ENCODE peak calls at places on chromosomes 2 and 18, in six cellular contexts. One of them, this sample, is unnamed.

GRCh38 chr2:231364961-231365810 is 30.3 kb upstream of the B3GNT7 start:
- DNase-seq in activated CD4-positive, alpha-beta T cell treated with anti-CD3 and anti-CD28 coated beads for 36 hours: no peak
- DNase-seq in bronchial epithelial cell: peak
- DNase-seq in HTR-8/SVneo: peak
- DNase-seq in amniotic stem cell: peak
- DNase-seq in GOT3: peak
- DNase-seq in this sample: no peak

GRCh38 chr2:241804326-241805276 is 4.4 kb upstream of the NEU4 start:
- DNase-seq in GOT3: no peak
- DNase-seq in bronchial epithelial cell: no peak
- DNase-seq in activated CD4-positive, alpha-beta T cell treated with anti-CD3 and anti-CD28 coated beads for 36 hours: peak
- DNase-seq in amniotic stem cell: no peak
- DNase-seq in HTR-8/SVneo: no peak
- DNase-seq in this sample: no peak

GRCh38 chr2:1613731-1614354 is 130.5 kb downstream of the PXDN start:
- DNase-seq in amniotic stem cell: no peak
- DNase-seq in bronchial epithelial cell: peak
- DNase-seq in activated CD4-positive, alpha-beta T cell treated with anti-CD3 and anti-CD28 coated beads for 36 hours: no peak
- DNase-seq in GOT3: peak
- DNase-seq in HTR-8/SVneo: no peak
- DNase-seq in this sample: no peak

GRCh38 chr2:22885245-22885644 is 499.7 kb upstream of the KLHL29 start:
- DNase-seq in HTR-8/SVneo: no peak
- DNase-seq in bronchial epithelial cell: no peak
- DNase-seq in activated CD4-positive, alpha-beta T cell treated with anti-CD3 and anti-CD28 coated beads for 36 hours: no peak
- DNase-seq in amniotic stem cell: no peak
- DNase-seq in GOT3: no peak
- DNase-seq in this sample: no peak

GRCh38 chr2:136242100-136242499 is 124.2 kb upstream of the CXCR4 start:
- DNase-seq in activated CD4-positive, alpha-beta T cell treated with anti-CD3 and anti-CD28 coated beads for 36 hours: no peak
- DNase-seq in HTR-8/SVneo: no peak
- DNase-seq in bronchial epithelial cell: no peak
- DNase-seq in amniotic stem cell: no peak
- DNase-seq in GOT3: no peak
- DNase-seq in this sample: no peak

GRCh38 chr2:63594622-63595021 is 5.9 kb downstream of the MDH1 start:
- DNase-seq in amniotic stem cell: no peak
- DNase-seq in GOT3: no peak
- DNase-seq in activated CD4-positive, alpha-beta T cell treated with anti-CD3 and anti-CD28 coated beads for 36 hours: no peak
- DNase-seq in HTR-8/SVneo: no peak
- DNase-seq in bronchial epithelial cell: peak
- DNase-seq in this sample: no peak

GRCh38 chr18:69757733-69758132 is 189.9 kb downstream of the CD226 start:
- DNase-seq in HTR-8/SVneo: no peak
- DNase-seq in GOT3: no peak
- DNase-seq in amniotic stem cell: no peak
- DNase-seq in activated CD4-positive, alpha-beta T cell treated with anti-CD3 and anti-CD28 coated beads for 36 hours: no peak
- DNase-seq in bronchial epithelial cell: peak
- DNase-seq in this sample: no peak

GRCh38 chr18:58953627-58954026 is 89.0 kb downstream of the ZNF532 start:
- DNase-seq in GOT3: no peak
- DNase-seq in bronchial epithelial cell: no peak
- DNase-seq in activated CD4-positive, alpha-beta T cell treated with anti-CD3 and anti-CD28 coated beads for 36 hours: no peak
- DNase-seq in HTR-8/SVneo: no peak
- DNase-seq in amniotic stem cell: no peak
- DNase-seq in this sample: no peak

GRCh38 chr18:48161201-48161910 is 230.9 kb upstream of the SMAD2 start:
- DNase-seq in HTR-8/SVneo: peak
- DNase-seq in amniotic stem cell: peak
- DNase-seq in activated CD4-positive, alpha-beta T cell treated with anti-CD3 and anti-CD28 coated beads for 36 hours: peak
- DNase-seq in GOT3: peak
- DNase-seq in bronchial epithelial cell: peak
- DNase-seq in this sample: no peak

GRCh38 chr2:120736955-120737801 is 1.5 kb downstream of the GLI2 start:
- DNase-seq in activated CD4-positive, alpha-beta T cell treated with anti-CD3 and anti-CD28 coated beads for 36 hours: peak
- DNase-seq in amniotic stem cell: peak
- DNase-seq in HTR-8/SVneo: peak
- DNase-seq in GOT3: no peak
- DNase-seq in bronchial epithelial cell: no peak
- DNase-seq in this sample: no peak

GRCh38 chr2:49770919-49771318 is 616.6 kb upstream of the FSHR start:
- DNase-seq in amniotic stem cell: no peak
- DNase-seq in bronchial epithelial cell: peak
- DNase-seq in HTR-8/SVneo: no peak
- DNase-seq in activated CD4-positive, alpha-beta T cell treated with anti-CD3 and anti-CD28 coated beads for 36 hours: peak
- DNase-seq in GOT3: no peak
- DNase-seq in this sample: no peak

GRCh38 chr2:455046-455705 is 167.3 kb upstream of the ALKAL2 start:
- DNase-seq in bronchial epithelial cell: no peak
- DNase-seq in GOT3: no peak
- DNase-seq in HTR-8/SVneo: no peak
- DNase-seq in amniotic stem cell: no peak
- DNase-seq in activated CD4-positive, alpha-beta T cell treated with anti-CD3 and anti-CD28 coated beads for 36 hours: no peak
- DNase-seq in this sample: no peak

GRCh38 chr2:85309699-85310321 is 18.0 kb downstream of the TGOLN2 start:
- DNase-seq in HTR-8/SVneo: no peak
- DNase-seq in amniotic stem cell: no peak
- DNase-seq in activated CD4-positive, alpha-beta T cell treated with anti-CD3 and anti-CD28 coated beads for 36 hours: peak
- DNase-seq in bronchial epithelial cell: no peak
- DNase-seq in GOT3: no peak
- DNase-seq in this sample: no peak

GRCh38 chr2:179614121-179614520 is 247.3 kb downstream of the ZNF385B start:
- DNase-seq in GOT3: no peak
- DNase-seq in HTR-8/SVneo: no peak
- DNase-seq in bronchial epithelial cell: no peak
- DNase-seq in activated CD4-positive, alpha-beta T cell treated with anti-CD3 and anti-CD28 coated beads for 36 hours: no peak
- DNase-seq in amniotic stem cell: no peak
- DNase-seq in this sample: no peak

GRCh38 chr18:3985664-3986063 is 469.4 kb downstream of the DLGAP1 start:
- DNase-seq in amniotic stem cell: no peak
- DNase-seq in bronchial epithelial cell: peak
- DNase-seq in activated CD4-positive, alpha-beta T cell treated with anti-CD3 and anti-CD28 coated beads for 36 hours: no peak
- DNase-seq in HTR-8/SVneo: no peak
- DNase-seq in GOT3: no peak
- DNase-seq in this sample: no peak

GRCh38 chr18:34483198-34483597 is 226.9 kb upstream of the DTNA start:
- DNase-seq in activated CD4-positive, alpha-beta T cell treated with anti-CD3 and anti-CD28 coated beads for 36 hours: no peak
- DNase-seq in amniotic stem cell: no peak
- DNase-seq in HTR-8/SVneo: no peak
- DNase-seq in bronchial epithelial cell: no peak
- DNase-seq in GOT3: no peak
- DNase-seq in this sample: no peak

GRCh38 chr2:173496746-173497145 is 142.1 kb downstream of the CDCA7 start:
- DNase-seq in GOT3: no peak
- DNase-seq in activated CD4-positive, alpha-beta T cell treated with anti-CD3 and anti-CD28 coated beads for 36 hours: no peak
- DNase-seq in HTR-8/SVneo: no peak
- DNase-seq in bronchial epithelial cell: no peak
- DNase-seq in amniotic stem cell: no peak
- DNase-seq in this sample: no peak

GRCh38 chr2:1730047-1730937 is 14.0 kb downstream of the PXDN start:
- DNase-seq in bronchial epithelial cell: peak
- DNase-seq in HTR-8/SVneo: no peak
- DNase-seq in activated CD4-positive, alpha-beta T cell treated with anti-CD3 and anti-CD28 coated beads for 36 hours: no peak
- DNase-seq in amniotic stem cell: peak
- DNase-seq in GOT3: peak
- DNase-seq in this sample: no peak

GRCh38 chr2:5094192-5094591 is 598.0 kb upstream of the SOX11 start:
- DNase-seq in bronchial epithelial cell: no peak
- DNase-seq in amniotic stem cell: no peak
- DNase-seq in activated CD4-positive, alpha-beta T cell treated with anti-CD3 and anti-CD28 coated beads for 36 hours: no peak
- DNase-seq in GOT3: no peak
- DNase-seq in HTR-8/SVneo: no peak
- DNase-seq in this sample: no peak

GRCh38 chr18:48711651-48712486 is 173.0 kb downstream of the CTIF start:
- DNase-seq in GOT3: no peak
- DNase-seq in HTR-8/SVneo: peak
- DNase-seq in amniotic stem cell: no peak
- DNase-seq in bronchial epithelial cell: no peak
- DNase-seq in activated CD4-positive, alpha-beta T cell treated with anti-CD3 and anti-CD28 coated beads for 36 hours: peak
- DNase-seq in this sample: no peak

GRCh38 chr2:45168731-45169338 is 159.6 kb upstream of the SIX2 start:
- DNase-seq in HTR-8/SVneo: peak
- DNase-seq in GOT3: no peak
- DNase-seq in amniotic stem cell: no peak
- DNase-seq in activated CD4-positive, alpha-beta T cell treated with anti-CD3 and anti-CD28 coated beads for 36 hours: peak
- DNase-seq in bronchial epithelial cell: peak
- DNase-seq in this sample: no peak

GRCh38 chr2:220396287-220396686 is 768.9 kb downstream of the SLC4A3 start:
- DNase-seq in activated CD4-positive, alpha-beta T cell treated with anti-CD3 and anti-CD28 coated beads for 36 hours: no peak
- DNase-seq in bronchial epithelial cell: peak
- DNase-seq in HTR-8/SVneo: no peak
- DNase-seq in amniotic stem cell: no peak
- DNase-seq in GOT3: no peak
- DNase-seq in this sample: no peak

This sample was measured in NCI-H1436 treated with DMSO at 0.1 percent for 48 hours.